ENCODE peak calls at places on chromosomes 6 and 20, in five cellular contexts. G is right lobe of liver, T is right atrium auricular region, H is breast epithelium, D is psoas muscle. A is an unnamed sample. For H3K9me3, the result is how much of the 10 kb centered on the place peaks cover.

GRCh38 chr6:6390849-6391602 is 70.6 kb upstream of the F13A1 start:
- DNase-seq in G (no peak), T (no peak), H (no peak), D (no peak), A (no peak)

GRCh38 chr6:20377623-20378265 is 23.9 kb upstream of the E2F3 start:
- DNase-seq in G (no peak), T (no peak), H (no peak), D (no peak), A (no peak)

GRCh38 chr6:80543598-80544181 is 437.2 kb downstream of the BCKDHB start:
- DNase-seq in G (no peak), T (no peak), H (no peak), D (no peak), A (no peak)

GRCh38 chr6:33029297-33030184 is 20.1 kb upstream of the HLA-DOA start:
- DNase-seq in G (no peak), T (no peak), H (no peak), D (no peak), A (no peak)

GRCh38 chr20:16661738-16662137 is 68.1 kb upstream of the SNRPB2 start:
- DNase-seq in G (no peak), T (no peak), H (no peak), D (peak), A (no peak)

GRCh38 chr6:41013473-41014153 is 25.4 kb downstream of the UNC5CL start:
- DNase-seq in G (peak), T (no peak), H (no peak), D (no peak), A (no peak)

GRCh38 chr20:16283978-16284377 is 289.3 kb downstream of the KIF16B start:
- DNase-seq in G (no peak), T (no peak), H (no peak), D (peak), A (peak)

GRCh38 chr20:50276119-50277063 is 85.8 kb downstream of the CEBPB start:
- DNase-seq in G (peak), T (no peak), H (no peak), D (no peak), A (no peak)

GRCh38 chr20:5531318-5532081 is 214.7 kb upstream of the PROKR2 start:
- DNase-seq in G (no peak), T (peak), H (no peak), D (no peak), A (no peak)

GRCh38 chr20:17140894-17141293 is 85.9 kb upstream of the PCSK2 start:
- DNase-seq in G (no peak), T (no peak), H (no peak), D (no peak), A (no peak)

GRCh38 chr6:105038259-105038658 is 81.4 kb downstream of the LIN28B start:
- DNase-seq in G (no peak), T (no peak), H (no peak), D (no peak), A (no peak)

GRCh38 chr6:5941188-5941587 is 65.5 kb downstream of the NRN1 start:
- DNase-seq in G (no peak), T (no peak), H (no peak), D (no peak), A (peak)

GRCh38 chr20:56358070-56358469 is 704 bp upstream of the FAM210B start:
- DNase-seq in G (no peak), T (no peak), H (no peak), D (no peak), A (no peak)

GRCh38 chr20:42254673-42255072 is 636.5 kb upstream of the CHD6 start:
- DNase-seq in G (no peak), T (no peak), H (no peak), D (no peak), A (no peak)

GRCh38 chr6:131013495-131013894 is 49.5 kb downstream of the EPB41L2 start:
- DNase-seq in G (no peak), T (no peak), H (no peak), D (no peak), A (no peak)

GRCh38 chr6:2270049-2270448 is 24.6 kb upstream of the GMDS start:
- DNase-seq in G (no peak), T (no peak), H (no peak), D (no peak), A (no peak)

GRCh38 chr6:21808551-21809181 is 215.1 kb downstream of the SOX4 start:
- DNase-seq in G (no peak), T (no peak), H (no peak), D (no peak), A (no peak)

GRCh38 chr6:150128425-150128824 is 14.4 kb upstream of the PPP1R14C start:
- DNase-seq in G (no peak), T (no peak), H (no peak), D (no peak), A (no peak)

GRCh38 chr6:90362273-90362672 is 65.6 kb upstream of the BACH2 start:
- DNase-seq in G (no peak), T (peak), H (no peak), D (no peak), A (no peak)

GRCh38 chr20:47263502-47264084 is 92.9 kb downstream of the ZMYND8 start:
- DNase-seq in G (no peak), T (no peak), H (no peak), D (peak), A (no peak)

GRCh38 chr6:40714576-40715500 is 127.7 kb upstream of the LRFN2 start:
- DNase-seq in G (peak), T (no peak), H (peak), D (no peak), A (no peak)

GRCh38 chr6:5261545-5262109 is 314 bp downstream of the FARS2 start:
- DNase-seq in G (no peak), T (no peak), H (no peak), D (no peak), A (no peak)

GRCh38 chr20:46056970-46057855 is 28.2 kb downstream of the SLC12A5 start:
- DNase-seq in G (no peak), T (peak), H (no peak), D (peak), A (peak)

GRCh38 chr6:89818977-89819335 is 638 bp downstream of the MDN1 start:
- DNase-seq in G (no peak), T (no peak), H (no peak), D (no peak), A (no peak)

GRCh38 chr6:125102901-125103300 is 50.7 kb upstream of the TPD52L1 start:
- DNase-seq in G (no peak), T (no peak), H (no peak), D (no peak), A (no peak)

GRCh38 chr6:140956567-140957306 is 1176.0 kb upstream of the GJE1 start:
- DNase-seq in G (no peak), T (no peak), H (no peak), D (no peak), A (no peak)

GRCh38 chr6:156033598-156033997 is 578.0 kb upstream of the NOX3 start:
- DNase-seq in G (no peak), T (no peak), H (no peak), D (no peak), A (no peak)

DNA sequence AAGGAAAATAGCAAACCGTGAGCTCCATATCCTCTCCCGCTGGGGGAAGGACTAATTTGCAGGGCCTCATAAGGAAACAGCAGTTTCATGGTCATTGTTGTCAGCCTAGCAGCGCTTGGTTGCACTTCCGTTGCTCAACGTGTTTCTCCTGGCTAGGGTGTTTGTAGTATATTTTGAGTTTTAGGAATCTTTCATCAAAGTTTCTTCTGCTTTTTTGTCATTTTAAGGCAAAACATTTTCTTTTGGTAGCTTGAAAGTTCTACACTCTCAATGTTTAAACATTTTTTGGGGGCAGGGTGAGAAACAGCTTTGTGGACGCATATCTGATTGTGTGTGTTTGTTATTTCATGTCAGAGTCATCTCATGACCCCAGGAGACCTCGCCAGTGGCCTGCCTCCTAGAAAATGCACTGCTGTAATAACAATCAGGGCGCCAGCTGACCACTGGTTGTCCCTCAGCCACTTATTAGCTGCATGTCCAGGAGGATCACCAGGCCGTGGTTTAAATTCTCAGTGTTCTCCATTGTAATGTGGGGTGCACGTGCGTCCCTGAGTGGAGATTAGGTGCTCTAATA is 20.6 kb downstream of the JARID2 start:
- DNase-seq in G (no peak), T (no peak), H (no peak), D (peak), A (no peak)
- H3K4me3 ChIP-seq in G (no peak), T (no peak), H (no peak), D (no peak), A (no peak)

GRCh38 chr6:61200444-61200843 is 1085.6 kb downstream of the KHDRBS2 start:
- DNase-seq in G (no peak), T (no peak), H (no peak), D (no peak), A (no peak)
- H3K9me3 ChIP-seq in G (under half), T (under half), H (under half), D (under half), A (under half)

GRCh38 chr20:43925786-43926185 is 11.1 kb downstream of the TOX2 start:
- DNase-seq in G (no peak), T (no peak), H (no peak), D (no peak), A (no peak)
- H3K27ac ChIP-seq in G (no peak), T (no peak), H (no peak), D (no peak), A (no peak)

DNA sequence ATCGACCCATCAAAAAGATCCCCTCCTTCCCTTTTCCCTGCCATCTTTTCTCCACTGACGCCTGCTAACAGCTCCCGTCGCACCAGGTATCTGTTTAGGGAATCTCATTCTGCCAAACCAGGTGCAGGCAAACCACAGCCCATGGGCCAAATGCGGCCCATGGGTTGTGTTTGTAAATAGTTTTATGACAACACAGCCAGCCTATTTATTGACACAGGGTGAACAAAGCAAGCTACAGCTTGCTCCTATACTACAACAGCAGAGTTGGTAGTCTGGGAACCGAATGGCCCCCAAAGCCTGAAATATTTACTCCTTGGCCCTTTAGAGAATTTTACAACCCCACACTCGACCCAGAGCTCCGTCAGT is 16.4 kb downstream of the NFATC2 start:
- DNase-seq in G (no peak), T (no peak), H (no peak), D (no peak), A (no peak)
- H3K4me3 ChIP-seq in G (no peak), T (no peak), H (no peak), D (peak), A (no peak)

DNA sequence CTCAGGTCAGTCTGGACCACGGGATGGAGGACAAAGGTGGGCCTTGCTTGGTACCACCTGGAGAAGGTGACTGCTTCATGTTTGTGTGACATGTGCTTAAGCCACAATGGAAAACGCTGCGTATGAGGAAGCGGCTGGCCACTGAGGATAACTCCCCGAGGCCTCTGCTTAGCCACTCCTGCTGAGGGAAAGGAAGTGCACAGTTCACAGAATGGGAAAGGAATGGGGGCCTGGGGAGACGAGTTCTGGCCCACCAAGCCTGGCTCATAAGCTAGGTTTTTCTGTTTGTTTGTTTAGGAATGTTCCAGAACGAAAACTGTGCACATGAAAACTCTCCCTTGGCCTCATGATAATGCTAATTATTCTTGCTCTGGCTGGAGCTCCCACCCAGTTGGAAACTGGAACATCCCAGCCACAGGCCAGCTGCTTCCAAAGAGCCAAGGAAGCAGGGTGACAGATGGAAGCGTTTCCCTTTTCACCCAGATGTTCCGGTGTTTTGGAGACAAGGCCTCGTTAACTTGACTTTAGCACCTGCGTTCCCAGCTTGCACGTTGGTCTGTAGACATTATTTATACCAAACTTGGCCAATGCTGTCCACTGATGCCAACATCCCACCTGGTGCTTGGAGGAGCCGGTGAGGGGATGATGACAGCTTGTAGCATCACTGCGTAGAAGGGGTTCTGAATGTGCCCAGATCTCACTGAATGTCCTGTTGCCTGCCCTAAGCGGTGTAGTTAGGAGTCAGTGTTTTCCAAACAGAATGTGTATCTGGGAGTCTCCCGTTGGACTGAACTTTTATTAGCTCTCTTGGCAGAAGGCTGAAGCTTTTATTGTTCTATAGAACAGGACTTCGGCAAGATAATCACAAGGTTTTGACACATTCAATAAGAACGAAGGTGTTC is 34.5 kb downstream of the APCDD1L start:
- DNase-seq in G (no peak), T (no peak), H (no peak), D (no peak), A (no peak)
- H3K9me3 ChIP-seq in G (under half), T (under half), H (under half), D (under half), A (under half)

A was measured in esophagus muscularis mucosa.